ENCODE peak calls at places on chromosomes 16 and 17, in ten cellular contexts. One of them, this sample, is unnamed.

GRCh38 chr17:43767053-43767712 is 8.6 kb upstream of the SOST start:
- DNase-seq in AG04450: no peak
- DNase-seq in astrocyte of the hippocampus: no peak
- DNase-seq in nucleus accumbens: no peak
- DNase-seq in anterior cingulate cortex: no peak
- DNase-seq in heart left ventricle: no peak
- DNase-seq in A549: no peak
- DNase-seq in HFF-Myc: no peak
- DNase-seq in bronchial epithelial cell: no peak
- DNase-seq in Right ventricle myocardium superior: no peak
- DNase-seq in this sample: no peak

GRCh38 chr16:51393381-51394005 is 242.4 kb upstream of the SALL1 start:
- DNase-seq in AG04450: no peak
- DNase-seq in astrocyte of the hippocampus: peak
- DNase-seq in nucleus accumbens: no peak
- DNase-seq in anterior cingulate cortex: no peak
- DNase-seq in heart left ventricle: no peak
- DNase-seq in A549: no peak
- DNase-seq in HFF-Myc: no peak
- DNase-seq in bronchial epithelial cell: peak
- DNase-seq in Right ventricle myocardium superior: no peak
- DNase-seq in this sample: no peak

GRCh38 chr17:16977932-16978331 is 6.0 kb upstream of the TNFRSF13B start:
- DNase-seq in AG04450: no peak
- DNase-seq in astrocyte of the hippocampus: peak
- DNase-seq in nucleus accumbens: no peak
- DNase-seq in anterior cingulate cortex: no peak
- DNase-seq in heart left ventricle: no peak
- DNase-seq in A549: no peak
- DNase-seq in HFF-Myc: peak
- DNase-seq in bronchial epithelial cell: peak
- DNase-seq in Right ventricle myocardium superior: no peak
- DNase-seq in this sample: no peak

GRCh38 chr16:51151951-51152663 is 1.0 kb upstream of the SALL1 start:
- DNase-seq in AG04450: peak
- DNase-seq in astrocyte of the hippocampus: peak
- DNase-seq in nucleus accumbens: peak
- DNase-seq in anterior cingulate cortex: peak
- DNase-seq in heart left ventricle: peak
- DNase-seq in A549: no peak
- DNase-seq in HFF-Myc: peak
- DNase-seq in bronchial epithelial cell: no peak
- DNase-seq in Right ventricle myocardium superior: peak
- DNase-seq in this sample: no peak

GRCh38 chr16:72021043-72021442 is 12.5 kb downstream of the DHODH start:
- DNase-seq in AG04450: no peak
- DNase-seq in astrocyte of the hippocampus: no peak
- DNase-seq in nucleus accumbens: no peak
- DNase-seq in anterior cingulate cortex: no peak
- DNase-seq in heart left ventricle: no peak
- DNase-seq in A549: no peak
- DNase-seq in HFF-Myc: no peak
- DNase-seq in bronchial epithelial cell: no peak
- DNase-seq in Right ventricle myocardium superior: no peak
- DNase-seq in this sample: peak

GRCh38 chr17:14197582-14197981 is 39.1 kb downstream of the CDRT15 start:
- DNase-seq in AG04450: no peak
- DNase-seq in astrocyte of the hippocampus: no peak
- DNase-seq in nucleus accumbens: no peak
- DNase-seq in anterior cingulate cortex: no peak
- DNase-seq in heart left ventricle: no peak
- DNase-seq in A549: no peak
- DNase-seq in HFF-Myc: no peak
- DNase-seq in bronchial epithelial cell: no peak
- DNase-seq in Right ventricle myocardium superior: no peak
- DNase-seq in this sample: no peak

GRCh38 chr17:80103061-80103481 is 1.7 kb downstream of the GAA start:
- DNase-seq in AG04450: no peak
- DNase-seq in astrocyte of the hippocampus: no peak
- DNase-seq in nucleus accumbens: no peak
- DNase-seq in anterior cingulate cortex: no peak
- DNase-seq in heart left ventricle: no peak
- DNase-seq in A549: no peak
- DNase-seq in HFF-Myc: no peak
- DNase-seq in bronchial epithelial cell: peak
- DNase-seq in Right ventricle myocardium superior: no peak
- DNase-seq in this sample: no peak

GRCh38 chr16:27311449-27311831 is 2.3 kb upstream of the IL4R start:
- DNase-seq in AG04450: no peak
- DNase-seq in astrocyte of the hippocampus: no peak
- DNase-seq in nucleus accumbens: no peak
- DNase-seq in anterior cingulate cortex: no peak
- DNase-seq in heart left ventricle: no peak
- DNase-seq in A549: no peak
- DNase-seq in HFF-Myc: peak
- DNase-seq in bronchial epithelial cell: peak
- DNase-seq in Right ventricle myocardium superior: no peak
- DNase-seq in this sample: no peak

GRCh38 chr16:67326472-67327309 is at the start of the genes KCTD19 and LRRC36:
- DNase-seq in AG04450: no peak
- DNase-seq in astrocyte of the hippocampus: peak
- DNase-seq in nucleus accumbens: peak
- DNase-seq in anterior cingulate cortex: no peak
- DNase-seq in heart left ventricle: peak
- DNase-seq in A549: peak
- DNase-seq in HFF-Myc: no peak
- DNase-seq in bronchial epithelial cell: no peak
- DNase-seq in Right ventricle myocardium superior: peak
- DNase-seq in this sample: peak

GRCh38 chr17:19718041-19718612 is 1.7 kb upstream of the SLC47A2 start:
- DNase-seq in AG04450: no peak
- DNase-seq in astrocyte of the hippocampus: no peak
- DNase-seq in nucleus accumbens: no peak
- DNase-seq in anterior cingulate cortex: no peak
- DNase-seq in heart left ventricle: no peak
- DNase-seq in A549: no peak
- DNase-seq in HFF-Myc: no peak
- DNase-seq in bronchial epithelial cell: no peak
- DNase-seq in Right ventricle myocardium superior: no peak
- DNase-seq in this sample: no peak

GRCh38 chr16:49859139-49859947 is 3.4 kb upstream of the ZNF423 start:
- DNase-seq in AG04450: no peak
- DNase-seq in astrocyte of the hippocampus: no peak
- DNase-seq in nucleus accumbens: no peak
- DNase-seq in anterior cingulate cortex: no peak
- DNase-seq in heart left ventricle: peak
- DNase-seq in A549: no peak
- DNase-seq in HFF-Myc: no peak
- DNase-seq in bronchial epithelial cell: no peak
- DNase-seq in Right ventricle myocardium superior: peak
- DNase-seq in this sample: peak

GRCh38 chr17:6070895-6071511 is 824 bp downstream of the WSCD1 start:
- DNase-seq in AG04450: no peak
- DNase-seq in astrocyte of the hippocampus: peak
- DNase-seq in nucleus accumbens: peak
- DNase-seq in anterior cingulate cortex: no peak
- DNase-seq in heart left ventricle: no peak
- DNase-seq in A549: peak
- DNase-seq in HFF-Myc: no peak
- DNase-seq in bronchial epithelial cell: no peak
- DNase-seq in Right ventricle myocardium superior: no peak
- DNase-seq in this sample: no peak

GRCh38 chr17:58783380-58783779 is 27.7 kb downstream of the PPM1E start:
- DNase-seq in AG04450: no peak
- DNase-seq in astrocyte of the hippocampus: peak
- DNase-seq in nucleus accumbens: no peak
- DNase-seq in anterior cingulate cortex: no peak
- DNase-seq in heart left ventricle: no peak
- DNase-seq in A549: no peak
- DNase-seq in HFF-Myc: no peak
- DNase-seq in bronchial epithelial cell: peak
- DNase-seq in Right ventricle myocardium superior: no peak
- DNase-seq in this sample: peak

GRCh38 chr17:69912819-69913218 is 162.2 kb upstream of the KCNJ16 start:
- DNase-seq in AG04450: no peak
- DNase-seq in astrocyte of the hippocampus: no peak
- DNase-seq in nucleus accumbens: no peak
- DNase-seq in anterior cingulate cortex: no peak
- DNase-seq in heart left ventricle: no peak
- DNase-seq in A549: no peak
- DNase-seq in HFF-Myc: no peak
- DNase-seq in bronchial epithelial cell: no peak
- DNase-seq in Right ventricle myocardium superior: no peak
- DNase-seq in this sample: no peak

GRCh38 chr17:11986939-11987329 is 10.3 kb downstream of the ZNF18 start:
- DNase-seq in AG04450: peak
- DNase-seq in astrocyte of the hippocampus: peak
- DNase-seq in nucleus accumbens: no peak
- DNase-seq in anterior cingulate cortex: no peak
- DNase-seq in heart left ventricle: no peak
- DNase-seq in A549: peak
- DNase-seq in HFF-Myc: peak
- DNase-seq in bronchial epithelial cell: peak
- DNase-seq in Right ventricle myocardium superior: no peak
- DNase-seq in this sample: peak

GRCh38 chr17:80645706-80646325 is 101.2 kb downstream of the RPTOR start:
- DNase-seq in AG04450: no peak
- DNase-seq in astrocyte of the hippocampus: no peak
- DNase-seq in nucleus accumbens: no peak
- DNase-seq in anterior cingulate cortex: no peak
- DNase-seq in heart left ventricle: no peak
- DNase-seq in A549: no peak
- DNase-seq in HFF-Myc: no peak
- DNase-seq in bronchial epithelial cell: no peak
- DNase-seq in Right ventricle myocardium superior: no peak
- DNase-seq in this sample: no peak

GRCh38 chr17:47057831-47058230 is 78.8 kb upstream of the RPRML start:
- DNase-seq in AG04450: no peak
- DNase-seq in astrocyte of the hippocampus: no peak
- DNase-seq in nucleus accumbens: peak
- DNase-seq in anterior cingulate cortex: no peak
- DNase-seq in heart left ventricle: peak
- DNase-seq in A549: no peak
- DNase-seq in HFF-Myc: no peak
- DNase-seq in bronchial epithelial cell: no peak
- DNase-seq in Right ventricle myocardium superior: no peak
- DNase-seq in this sample: no peak

GRCh38 chr17:72587156-72587555 is 466.3 kb downstream of the SOX9 start:
- DNase-seq in AG04450: no peak
- DNase-seq in astrocyte of the hippocampus: peak
- DNase-seq in nucleus accumbens: no peak
- DNase-seq in anterior cingulate cortex: no peak
- DNase-seq in heart left ventricle: no peak
- DNase-seq in A549: no peak
- DNase-seq in HFF-Myc: no peak
- DNase-seq in bronchial epithelial cell: peak
- DNase-seq in Right ventricle myocardium superior: no peak
- DNase-seq in this sample: no peak

GRCh38 chr17:45722161-45722560 is 62.0 kb upstream of the CRHR1 start:
- DNase-seq in AG04450: no peak
- DNase-seq in astrocyte of the hippocampus: no peak
- DNase-seq in nucleus accumbens: peak
- DNase-seq in anterior cingulate cortex: no peak
- DNase-seq in heart left ventricle: no peak
- DNase-seq in A549: peak
- DNase-seq in HFF-Myc: no peak
- DNase-seq in bronchial epithelial cell: no peak
- DNase-seq in Right ventricle myocardium superior: no peak
- DNase-seq in this sample: peak

GRCh38 chr17:8481089-8481488 is 45.4 kb downstream of the NDEL1 start:
- DNase-seq in AG04450: no peak
- DNase-seq in astrocyte of the hippocampus: no peak
- DNase-seq in nucleus accumbens: no peak
- DNase-seq in anterior cingulate cortex: no peak
- DNase-seq in heart left ventricle: no peak
- DNase-seq in A549: no peak
- DNase-seq in HFF-Myc: no peak
- DNase-seq in bronchial epithelial cell: no peak
- DNase-seq in Right ventricle myocardium superior: no peak
- DNase-seq in this sample: no peak

GRCh38 chr17:41705271-41705991 is 6.7 kb upstream of the GAST start:
- DNase-seq in AG04450: no peak
- DNase-seq in astrocyte of the hippocampus: peak
- DNase-seq in nucleus accumbens: peak
- DNase-seq in anterior cingulate cortex: no peak
- DNase-seq in heart left ventricle: no peak
- DNase-seq in A549: no peak
- DNase-seq in HFF-Myc: no peak
- DNase-seq in bronchial epithelial cell: no peak
- DNase-seq in Right ventricle myocardium superior: no peak
- DNase-seq in this sample: no peak

GRCh38 chr17:73378974-73379470 is 67.2 kb upstream of the CDC42EP4 start:
- DNase-seq in AG04450: no peak
- DNase-seq in astrocyte of the hippocampus: no peak
- DNase-seq in nucleus accumbens: no peak
- DNase-seq in anterior cingulate cortex: no peak
- DNase-seq in heart left ventricle: no peak
- DNase-seq in A549: no peak
- DNase-seq in HFF-Myc: no peak
- DNase-seq in bronchial epithelial cell: no peak
- DNase-seq in Right ventricle myocardium superior: no peak
- DNase-seq in this sample: no peak

GRCh38 chr16:26672206-26672605 is 394.5 kb upstream of the C16orf82 start:
- DNase-seq in AG04450: no peak
- DNase-seq in astrocyte of the hippocampus: no peak
- DNase-seq in nucleus accumbens: no peak
- DNase-seq in anterior cingulate cortex: no peak
- DNase-seq in heart left ventricle: no peak
- DNase-seq in A549: no peak
- DNase-seq in HFF-Myc: no peak
- DNase-seq in bronchial epithelial cell: no peak
- DNase-seq in Right ventricle myocardium superior: no peak
- DNase-seq in this sample: no peak

GRCh38 chr17:74206332-74206818 is 2.9 kb downstream of the RPL38 start:
- DNase-seq in AG04450: no peak
- DNase-seq in astrocyte of the hippocampus: no peak
- DNase-seq in nucleus accumbens: no peak
- DNase-seq in anterior cingulate cortex: no peak
- DNase-seq in heart left ventricle: no peak
- DNase-seq in A549: no peak
- DNase-seq in HFF-Myc: no peak
- DNase-seq in bronchial epithelial cell: no peak
- DNase-seq in Right ventricle myocardium superior: no peak
- DNase-seq in this sample: no peak

GRCh38 chr16:71630808-71631207 is 4.8 kb downstream of the MARVELD3 start:
- DNase-seq in AG04450: no peak
- DNase-seq in astrocyte of the hippocampus: no peak
- DNase-seq in nucleus accumbens: no peak
- DNase-seq in anterior cingulate cortex: no peak
- DNase-seq in heart left ventricle: no peak
- DNase-seq in A549: no peak
- DNase-seq in HFF-Myc: no peak
- DNase-seq in bronchial epithelial cell: peak
- DNase-seq in Right ventricle myocardium superior: no peak
- DNase-seq in this sample: no peak

GRCh38 chr17:68748381-68748780 is 147.2 kb upstream of the FAM20A start:
- DNase-seq in AG04450: no peak
- DNase-seq in astrocyte of the hippocampus: no peak
- DNase-seq in nucleus accumbens: no peak
- DNase-seq in anterior cingulate cortex: no peak
- DNase-seq in heart left ventricle: no peak
- DNase-seq in A549: no peak
- DNase-seq in HFF-Myc: no peak
- DNase-seq in bronchial epithelial cell: no peak
- DNase-seq in Right ventricle myocardium superior: no peak
- DNase-seq in this sample: no peak

GRCh38 chr17:81030726-81031570 is 4.0 kb upstream of the BAIAP2 start:
- DNase-seq in AG04450: no peak
- DNase-seq in astrocyte of the hippocampus: no peak
- DNase-seq in nucleus accumbens: no peak
- DNase-seq in anterior cingulate cortex: no peak
- DNase-seq in heart left ventricle: peak
- DNase-seq in A549: no peak
- DNase-seq in HFF-Myc: no peak
- DNase-seq in bronchial epithelial cell: no peak
- DNase-seq in Right ventricle myocardium superior: peak
- DNase-seq in this sample: no peak

GRCh38 chr17:44541884-44542581 is 15.3 kb upstream of the FZD2 start:
- DNase-seq in AG04450: no peak
- DNase-seq in astrocyte of the hippocampus: peak
- DNase-seq in nucleus accumbens: no peak
- DNase-seq in anterior cingulate cortex: no peak
- DNase-seq in heart left ventricle: no peak
- DNase-seq in A549: no peak
- DNase-seq in HFF-Myc: no peak
- DNase-seq in bronchial epithelial cell: no peak
- DNase-seq in Right ventricle myocardium superior: no peak
- DNase-seq in this sample: no peak